ENCODE peak calls at places on chromosomes 11 and 22, in eight cellular contexts. Y is mucosa of gallbladder, C is HAP-1, Z is epithelial cell of esophagus, A is iris pigment epithelial cell, J is glutamatergic neuron, O is neural progenitor cell, W is lower leg skin. E is an unnamed sample.

GRCh38 chr11:108713076-108713790 is 48.4 kb downstream of the DDX10 start:
- DNase-seq in C (no peak), W (no peak), J (no peak), O (no peak), Z (no peak), Y (no peak), A (peak), E (no peak)

GRCh38 chr11:38990139-38990538 is 2392.1 kb upstream of the RAG2 start:
- DNase-seq in O (no peak), Y (no peak), J (no peak), C (no peak), Z (peak), W (no peak), A (no peak), E (no peak)

GRCh38 chr11:9827700-9828099 is 163.8 kb downstream of the SWAP70 start:
- DNase-seq in Z (no peak), J (no peak), Y (no peak), W (no peak), O (no peak), C (no peak), A (no peak), E (no peak)

GRCh38 chr11:112719736-112720525 is 241.3 kb upstream of the NCAM1 start:
- DNase-seq in A (no peak), J (no peak), C (no peak), Z (no peak), Y (no peak), W (no peak), O (no peak), E (no peak)

GRCh38 chr11:78050964-78051831 is 12.5 kb upstream of the THRSP start:
- DNase-seq in W (no peak), C (no peak), Y (no peak), J (no peak), Z (peak), O (no peak), A (peak), E (no peak)

GRCh38 chr11:13668102-13668956 is at the start of gene FAR1:
- DNase-seq in W (peak), C (peak), J (peak), O (peak), Y (peak), Z (peak), A (peak), E (peak)

GRCh38 chr22:36455571-36456458 is 25.6 kb downstream of the TXN2 start:
- DNase-seq in Y (no peak), J (no peak), A (no peak), Z (no peak), C (no peak), W (no peak), O (no peak), E (no peak)

GRCh38 chr11:1825039-1825740 is 9.6 kb upstream of the SYT8 start:
- DNase-seq in Y (peak), Z (no peak), J (peak), C (peak), A (no peak), W (no peak), O (peak), E (no peak)